ENCODE peak calls at places on chromosomes 6 and 20, in five cellular contexts. One of them, this sample, is unnamed.

GRCh38 chr20:5309971-5310370 is 6.8 kb downstream of the PROKR2 start:
- DNase-seq in EL: no peak
- DNase-seq in NCI-H1436 treated with DMSO at 0.1 percent for 48 hours: no peak
- DNase-seq in HCT116: no peak
- DNase-seq in neural crest cell: no peak
- DNase-seq in this sample: no peak

GRCh38 chr6:145015739-145016558 is 719.4 kb downstream of the EPM2A start:
- DNase-seq in EL: peak
- DNase-seq in NCI-H1436 treated with DMSO at 0.1 percent for 48 hours: no peak
- DNase-seq in HCT116: peak
- DNase-seq in neural crest cell: no peak
- DNase-seq in this sample: no peak

GRCh38 chr6:124389127-124389526 is 573.1 kb upstream of the RNF217 start:
- DNase-seq in EL: no peak
- DNase-seq in NCI-H1436 treated with DMSO at 0.1 percent for 48 hours: peak
- DNase-seq in HCT116: no peak
- DNase-seq in neural crest cell: no peak
- DNase-seq in this sample: no peak

GRCh38 chr6:135869857-135870256 is 18.4 kb downstream of the PDE7B start:
- DNase-seq in EL: no peak
- DNase-seq in NCI-H1436 treated with DMSO at 0.1 percent for 48 hours: no peak
- DNase-seq in HCT116: no peak
- DNase-seq in neural crest cell: no peak
- DNase-seq in this sample: no peak

GRCh38 chr20:25090492-25091429 is 8.8 kb upstream of the VSX1 start:
- DNase-seq in EL: no peak
- DNase-seq in NCI-H1436 treated with DMSO at 0.1 percent for 48 hours: no peak
- DNase-seq in HCT116: no peak
- DNase-seq in neural crest cell: no peak
- DNase-seq in this sample: peak

GRCh38 chr6:104597541-104598050 is 262.1 kb downstream of the HACE1 start:
- DNase-seq in EL: peak
- DNase-seq in NCI-H1436 treated with DMSO at 0.1 percent for 48 hours: no peak
- DNase-seq in HCT116: no peak
- DNase-seq in neural crest cell: no peak
- DNase-seq in this sample: no peak

GRCh38 chr20:32648761-32649615 is 24.8 kb downstream of the C20orf203 start:
- DNase-seq in EL: no peak
- DNase-seq in NCI-H1436 treated with DMSO at 0.1 percent for 48 hours: no peak
- DNase-seq in HCT116: peak
- DNase-seq in neural crest cell: no peak
- DNase-seq in this sample: no peak

GRCh38 chr6:31383149-31383548 is 20.2 kb upstream of the MICA start:
- DNase-seq in EL: peak
- DNase-seq in NCI-H1436 treated with DMSO at 0.1 percent for 48 hours: no peak
- DNase-seq in HCT116: no peak
- DNase-seq in neural crest cell: no peak
- DNase-seq in this sample: no peak

GRCh38 chr6:142551145-142551811 is 249.5 kb downstream of the ADGRG6 start:
- DNase-seq in EL: peak
- DNase-seq in NCI-H1436 treated with DMSO at 0.1 percent for 48 hours: no peak
- DNase-seq in HCT116: peak
- DNase-seq in neural crest cell: no peak
- DNase-seq in this sample: no peak

GRCh38 chr20:44095831-44096230 is 91.2 kb downstream of the JPH2 start:
- DNase-seq in EL: no peak
- DNase-seq in NCI-H1436 treated with DMSO at 0.1 percent for 48 hours: no peak
- DNase-seq in HCT116: no peak
- DNase-seq in neural crest cell: no peak
- DNase-seq in this sample: no peak

GRCh38 chr6:87281426-87281825 is 41.0 kb upstream of the SMIM8 start:
- DNase-seq in EL: no peak
- DNase-seq in NCI-H1436 treated with DMSO at 0.1 percent for 48 hours: no peak
- DNase-seq in HCT116: no peak
- DNase-seq in neural crest cell: no peak
- DNase-seq in this sample: no peak

GRCh38 chr20:2516399-2516798 is 7.7 kb upstream of the ZNF343 start:
- DNase-seq in EL: no peak
- DNase-seq in NCI-H1436 treated with DMSO at 0.1 percent for 48 hours: no peak
- DNase-seq in HCT116: no peak
- DNase-seq in neural crest cell: no peak
- DNase-seq in this sample: no peak

GRCh38 chr6:14316911-14317535 is 199.5 kb downstream of the CD83 start:
- DNase-seq in EL: no peak
- DNase-seq in NCI-H1436 treated with DMSO at 0.1 percent for 48 hours: no peak
- DNase-seq in HCT116: no peak
- DNase-seq in neural crest cell: no peak
- DNase-seq in this sample: no peak

GRCh38 chr20:34915131-34915530 is 38.7 kb downstream of the ACSS2 start:
- DNase-seq in EL: no peak
- DNase-seq in NCI-H1436 treated with DMSO at 0.1 percent for 48 hours: no peak
- DNase-seq in HCT116: no peak
- DNase-seq in neural crest cell: no peak
- DNase-seq in this sample: no peak

GRCh38 chr20:34222208-34222607 is 19.0 kb upstream of the ASIP start:
- DNase-seq in EL: peak
- DNase-seq in NCI-H1436 treated with DMSO at 0.1 percent for 48 hours: no peak
- DNase-seq in HCT116: no peak
- DNase-seq in neural crest cell: no peak
- DNase-seq in this sample: no peak

GRCh38 chr6:160810238-160810637 is 108.2 kb downstream of the PLG start:
- DNase-seq in EL: no peak
- DNase-seq in NCI-H1436 treated with DMSO at 0.1 percent for 48 hours: no peak
- DNase-seq in HCT116: no peak
- DNase-seq in neural crest cell: no peak
- DNase-seq in this sample: no peak

GRCh38 chr20:4922186-4922585 is 79.1 kb downstream of the SLC23A2 start:
- DNase-seq in EL: no peak
- DNase-seq in NCI-H1436 treated with DMSO at 0.1 percent for 48 hours: no peak
- DNase-seq in HCT116: no peak
- DNase-seq in neural crest cell: no peak
- DNase-seq in this sample: no peak